ENCODE peak calls at places on chromosomes 12 and 14, in seven cellular contexts. T, B, V, U, J, Z and A are unnamed samples.

GRCh38 chr12:3218846-3219632 is 141.9 kb downstream of the TSPAN9 start:
- DNase-seq in T (no peak), B (no peak), V (no peak), U (no peak), J (peak), Z (no peak), A (no peak)

GRCh38 chr12:96501139-96501741 is 11.9 kb downstream of the CFAP54 start:
- DNase-seq in T (peak), B (no peak), V (peak), U (no peak), J (peak), Z (peak), A (peak)

GRCh38 chr12:119369907-119370546 is 35.5 kb downstream of the CCDC60 start:
- DNase-seq in T (no peak), B (no peak), V (no peak), U (no peak), J (no peak), Z (no peak), A (no peak)

GRCh38 chr12:100995201-100995600 is 200.6 kb downstream of the ANO4 start:
- DNase-seq in T (no peak), B (no peak), V (peak), U (no peak), J (no peak), Z (no peak), A (peak)

GRCh38 chr12:23093488-23093887 is 468.5 kb downstream of the ETNK1 start:
- DNase-seq in T (no peak), B (no peak), V (peak), U (no peak), J (no peak), Z (no peak), A (no peak)

GRCh38 chr14:104665663-104666522 is 23.5 kb upstream of the INF2 start:
- DNase-seq in T (no peak), B (peak), V (no peak), U (no peak), J (no peak), Z (peak), A (no peak)

GRCh38 chr14:27243360-27243759 is 645.5 kb upstream of the NOVA1 start:
- DNase-seq in T (no peak), B (no peak), V (peak), U (no peak), J (no peak), Z (no peak), A (no peak)

GRCh38 chr14:92690171-92691011 is 58.0 kb downstream of the LGMN start:
- DNase-seq in T (no peak), B (peak), V (peak), U (no peak), J (no peak), Z (peak), A (peak)

GRCh38 chr14:76326918-76327689 is 48.8 kb upstream of the ESRRB start:
- DNase-seq in T (no peak), B (peak), V (no peak), U (no peak), J (no peak), Z (no peak), A (no peak)

GRCh38 chr14:65745396-65746190 is 333.1 kb downstream of the FUT8 start:
- DNase-seq in T (no peak), B (no peak), V (peak), U (no peak), J (no peak), Z (no peak), A (no peak)

GRCh38 chr14:96181188-96181762 is 23.4 kb upstream of the BDKRB2 start:
- DNase-seq in T (no peak), B (no peak), V (no peak), U (no peak), J (no peak), Z (no peak), A (no peak)

GRCh38 chr12:5902736-5903135 is 42.3 kb downstream of the ANO2 start:
- DNase-seq in T (no peak), B (no peak), V (no peak), U (no peak), J (no peak), Z (no peak), A (no peak)

GRCh38 chr12:108854055-108854452 is 3.3 kb downstream of the SSH1 start:
- DNase-seq in T (peak), B (no peak), V (peak), U (peak), J (no peak), Z (no peak), A (peak)

GRCh38 chr12:24537241-24537860 is 411.6 kb downstream of the BCAT1 start:
- DNase-seq in T (no peak), B (no peak), V (no peak), U (no peak), J (no peak), Z (no peak), A (no peak)

GRCh38 chr12:31235868-31236395 is 90.0 kb downstream of the SINHCAF start:
- DNase-seq in T (no peak), B (no peak), V (no peak), U (no peak), J (no peak), Z (peak), A (no peak)

GRCh38 chr14:76324133-76324532 is 51.8 kb upstream of the ESRRB start:
- DNase-seq in T (no peak), B (peak), V (no peak), U (no peak), J (no peak), Z (no peak), A (no peak)

GRCh38 chr14:20855652-20856291 is 35.4 kb upstream of the RNASE3 start:
- DNase-seq in T (peak), B (no peak), V (peak), U (peak), J (no peak), Z (peak), A (peak)

GRCh38 chr14:40374221-40374620 is 942.0 kb upstream of the FBXO33 start:
- DNase-seq in T (no peak), B (no peak), V (no peak), U (no peak), J (no peak), Z (no peak), A (no peak)

GRCh38 chr12:53733051-53733812 is 6.0 kb upstream of the CALCOCO1 start:
- DNase-seq in T (no peak), B (no peak), V (peak), U (no peak), J (no peak), Z (no peak), A (no peak)

GRCh38 chr12:131089526-131090253 is 136.0 kb downstream of the ADGRD1 start:
- DNase-seq in T (peak), B (peak), V (no peak), U (peak), J (no peak), Z (no peak), A (no peak)

GRCh38 chr14:64983439-64984310 is 3.0 kb upstream of the FNTB start:
- DNase-seq in T (no peak), B (no peak), V (peak), U (no peak), J (no peak), Z (peak), A (peak)

GRCh38 chr14:101596742-101597141 is 35.4 kb downstream of the DIO3 start:
- DNase-seq in T (no peak), B (no peak), V (no peak), U (no peak), J (no peak), Z (peak), A (no peak)

GRCh38 chr14:29802211-29802610 is 125.4 kb downstream of the PRKD1 start:
- DNase-seq in T (no peak), B (no peak), V (no peak), U (no peak), J (no peak), Z (no peak), A (no peak)

GRCh38 chr14:54282849-54283248 is 114.0 kb upstream of the CDKN3 start:
- DNase-seq in T (no peak), B (no peak), V (no peak), U (no peak), J (no peak), Z (no peak), A (no peak)

GRCh38 chr12:105922670-105923102 is 216.1 kb downstream of the NUAK1 start:
- DNase-seq in T (peak), B (no peak), V (peak), U (no peak), J (no peak), Z (no peak), A (peak)

GRCh38 chr12:120460157-120460556 is 9.4 kb downstream of the SRSF9 start:
- DNase-seq in T (no peak), B (no peak), V (no peak), U (no peak), J (no peak), Z (no peak), A (no peak)

GRCh38 chr12:120453060-120453761 is 7.0 kb downstream of the GATC start:
- DNase-seq in T (no peak), B (no peak), V (no peak), U (no peak), J (no peak), Z (no peak), A (no peak)

GRCh38 chr12:120455302-120455701 is 9.1 kb downstream of the GATC start:
- DNase-seq in T (no peak), B (no peak), V (no peak), U (no peak), J (no peak), Z (no peak), A (no peak)

GRCh38 chr12:120453977-120454376 is 7.7 kb downstream of the GATC start:
- DNase-seq in T (no peak), B (no peak), V (peak), U (no peak), J (no peak), Z (no peak), A (peak)

DNA sequence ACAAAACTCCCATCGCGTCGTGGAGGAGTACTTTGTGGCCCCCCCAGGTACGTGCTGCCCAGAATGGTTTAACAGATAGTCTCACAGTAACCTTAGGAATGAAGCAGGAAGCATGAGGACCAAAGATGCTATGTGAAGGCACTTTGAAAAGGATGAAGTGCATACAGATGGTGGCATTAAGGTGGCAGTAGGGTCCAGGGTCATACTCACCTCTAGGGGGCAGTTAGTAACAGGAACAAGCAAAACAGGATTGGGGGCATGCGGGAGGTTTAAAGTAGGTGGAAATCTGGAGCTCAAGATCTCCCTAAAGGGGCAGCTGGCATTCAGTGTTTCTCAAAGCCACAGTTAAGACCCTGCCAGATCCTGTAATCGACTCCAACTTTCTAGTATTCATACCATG is 10.9 kb downstream of the GATC start:
- DNase-seq in T (no peak), B (no peak), V (no peak), U (no peak), J (no peak), Z (no peak), A (no peak)
- TF ChIP-seq CTCF in T (no peak), B (no peak), V (no peak), U (no peak), J (peak), Z (no peak), A (peak)

GRCh38 chr12:111171832-111172231 is 197.1 kb downstream of the PHETA1 start:
- DNase-seq in T (no peak), B (no peak), V (no peak), U (no peak), J (no peak), Z (no peak), A (no peak)

GRCh38 chr12:111173391-111174282 is 195.3 kb downstream of the PHETA1 start:
- DNase-seq in T (no peak), B (no peak), V (no peak), U (no peak), J (no peak), Z (no peak), A (no peak)

GRCh38 chr12:111171334-111171733 is 197.6 kb downstream of the PHETA1 start:
- DNase-seq in T (no peak), B (no peak), V (no peak), U (no peak), J (no peak), Z (no peak), A (no peak)

GRCh38 chr12:111175404-111175803 is 193.5 kb downstream of the PHETA1 start:
- DNase-seq in T (no peak), B (no peak), V (no peak), U (no peak), J (no peak), Z (no peak), A (no peak)

GRCh38 chr12:111174283-111175108 is 194.4 kb downstream of the PHETA1 start:
- DNase-seq in T (no peak), B (no peak), V (no peak), U (no peak), J (no peak), Z (no peak), A (no peak)
- TF ChIP-seq CTCF in T (no peak), B (peak), V (no peak), U (no peak), J (peak), Z (no peak), A (peak)

DNA sequence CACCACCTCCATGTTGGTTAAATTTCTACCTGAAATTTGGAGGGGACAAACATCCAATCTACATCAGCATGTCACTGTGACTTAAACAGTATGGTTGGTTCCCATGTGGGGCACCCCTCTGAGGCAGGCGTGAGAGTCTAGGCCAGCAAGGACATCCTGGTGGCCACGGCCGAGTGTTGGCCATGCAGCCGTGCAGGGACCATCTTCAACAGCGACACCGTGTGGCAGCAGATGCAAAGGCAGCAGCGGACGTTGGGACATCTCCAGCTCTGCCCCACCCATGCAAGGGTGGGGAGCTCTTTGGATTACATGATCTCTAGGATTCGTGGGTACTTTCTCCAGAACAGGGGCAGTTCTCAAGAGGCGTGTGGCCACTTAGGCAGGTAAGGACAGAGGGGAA is 49.8 kb downstream of the NOC4L start:
- DNase-seq in T (no peak), B (no peak), V (no peak), U (no peak), J (no peak), Z (no peak), A (no peak)
- TF ChIP-seq CTCF in T (no peak), B (peak), V (no peak), U (no peak), J (no peak), Z (no peak), A (peak)

GRCh38 chr14:23351681-23352505 is 794 bp downstream of the SLC22A17 start:
- DNase-seq in T (no peak), B (no peak), V (peak), U (no peak), J (no peak), Z (no peak), A (no peak)
- TF ChIP-seq CTCF in T (no peak), B (no peak), V (no peak), U (no peak), J (no peak), Z (no peak), A (no peak)

GRCh38 chr12:78002878-78003277 is 172.2 kb downstream of the NAV3 start:
- DNase-seq in T (no peak), B (no peak), V (no peak), U (no peak), J (no peak), Z (no peak), A (peak)
- TF ChIP-seq CTCF in T (no peak), B (no peak), V (no peak), U (peak), J (no peak), Z (no peak), A (no peak)

GRCh38 chr12:94148841-94149780 is 734 bp downstream of the PLXNC1 start:
- DNase-seq in T (peak), B (no peak), V (peak), U (peak), J (peak), Z (peak), A (peak)
- TF ChIP-seq CTCF in T (peak), B (peak), V (peak), U (no peak), J (peak), Z (peak), A (no peak)

DNA sequence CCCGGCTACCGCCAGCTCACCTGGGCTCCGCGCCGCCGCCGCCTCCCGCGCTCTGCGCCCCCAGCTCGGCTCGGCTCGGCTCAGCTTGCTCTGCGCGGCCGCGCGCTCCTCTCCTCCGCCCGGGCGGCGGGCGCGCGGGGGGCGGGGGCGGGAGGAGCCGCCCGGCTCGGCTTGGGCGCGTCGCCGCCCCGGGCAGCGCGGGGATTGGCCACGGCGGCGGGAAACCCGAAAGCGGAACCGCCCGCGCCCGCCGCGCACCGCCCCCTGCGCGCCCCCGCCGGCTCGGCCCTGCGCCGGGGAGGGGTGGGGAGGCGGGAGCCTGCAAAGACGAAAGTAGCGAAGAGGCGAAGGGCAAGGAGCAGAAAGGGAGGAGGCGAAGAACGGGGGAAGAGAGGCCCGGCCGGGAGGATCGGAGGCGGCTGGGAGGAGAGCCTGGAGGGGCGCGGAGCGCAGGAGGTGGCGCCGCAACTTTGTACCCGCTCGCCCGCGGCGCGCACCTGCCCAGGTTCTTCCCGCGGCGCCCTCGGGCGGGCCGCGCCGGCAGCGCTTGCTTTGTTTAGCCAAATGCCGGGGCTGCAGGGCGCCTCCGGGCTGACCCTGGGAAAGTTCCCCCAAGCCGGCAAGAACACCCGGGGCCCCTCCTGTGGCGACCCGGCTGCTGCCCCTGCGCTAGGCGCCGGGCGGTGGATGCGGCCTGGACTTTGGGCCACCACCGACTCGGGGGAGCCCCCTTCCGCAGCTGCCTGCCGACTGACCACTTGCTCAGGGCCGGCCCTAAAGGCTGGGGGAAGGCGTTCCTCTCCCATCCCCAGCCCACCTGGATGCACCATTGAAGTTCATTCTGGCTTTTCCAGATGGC is at the start of gene CAMKK2:
- DNase-seq in T (peak), B (peak), V (peak), U (peak), J (peak), Z (peak), A (peak)
- TF ChIP-seq CTCF in T (no peak), B (peak), V (no peak), U (no peak), J (peak), Z (no peak), A (no peak)

GRCh38 chr12:15428632-15429031 is 106.3 kb downstream of the PTPRO start:
- DNase-seq in T (no peak), B (no peak), V (peak), U (no peak), J (no peak), Z (no peak), A (peak)
- TF ChIP-seq CTCF in T (no peak), B (no peak), V (no peak), U (no peak), J (no peak), Z (no peak), A (peak)